ENCODE peak calls at places on chromosomes 11 and 22, in six cellular contexts. M is upper lobe of right lung, H is HL-60, Y is cardiac fibroblast, A is OCI-LY7, W is thoracic aorta. F is an unnamed sample.

GRCh38 chr11:129593098-129593497 is 217.4 kb downstream of the BARX2 start:
- DNase-seq in M (no peak), H (no peak), Y (no peak), A (no peak), W (no peak), F (no peak)

GRCh38 chr11:2885017-2885675 is 429 bp downstream of the CDKN1C start:
- DNase-seq in M (peak; percentile 85), H (peak; percentile 26), Y (peak; percentile 25), A (no peak), W (no peak), F (no peak)

GRCh38 chr22:45319319-45319675 is 9.6 kb downstream of the FAM118A start:
- DNase-seq in M (no peak), H (no peak), Y (peak; percentile 38), A (no peak), W (no peak), F (no peak)

GRCh38 chr11:57482782-57483569 is 22.6 kb downstream of the RTN4RL2 start:
- DNase-seq in M (peak; percentile 74), H (peak; percentile 54), Y (peak; percentile 35), A (peak; percentile 57), W (no peak), F (no peak)

GRCh38 chr11:70790671-70791300 is 392.5 kb downstream of the CTTN start:
- DNase-seq in M (peak; percentile 28), H (no peak), Y (no peak), A (no peak), W (no peak), F (no peak)

GRCh38 chr11:19426022-19426718 is 185.4 kb upstream of the E2F8 start:
- DNase-seq in M (no peak), H (no peak), Y (no peak), A (no peak), W (no peak), F (no peak)

GRCh38 chr22:34950480-34950879 is 115.5 kb upstream of the ISX start:
- DNase-seq in M (no peak), H (no peak), Y (no peak), A (no peak), W (no peak), F (no peak)

GRCh38 chr11:43837879-43838278 is 42.8 kb upstream of the ALKBH3 start:
- DNase-seq in M (no peak), H (no peak), Y (no peak), A (no peak), W (no peak), F (no peak)

GRCh38 chr11:73465019-73465675 is 88.9 kb downstream of the RELT start:
- DNase-seq in M (no peak), H (no peak), Y (no peak), A (no peak), W (no peak), F (no peak)

GRCh38 chr11:94007906-94008305 is 13.2 kb upstream of the HEPHL1 start:
- DNase-seq in M (no peak), H (no peak), Y (no peak), A (no peak), W (no peak), F (no peak)

DNA sequence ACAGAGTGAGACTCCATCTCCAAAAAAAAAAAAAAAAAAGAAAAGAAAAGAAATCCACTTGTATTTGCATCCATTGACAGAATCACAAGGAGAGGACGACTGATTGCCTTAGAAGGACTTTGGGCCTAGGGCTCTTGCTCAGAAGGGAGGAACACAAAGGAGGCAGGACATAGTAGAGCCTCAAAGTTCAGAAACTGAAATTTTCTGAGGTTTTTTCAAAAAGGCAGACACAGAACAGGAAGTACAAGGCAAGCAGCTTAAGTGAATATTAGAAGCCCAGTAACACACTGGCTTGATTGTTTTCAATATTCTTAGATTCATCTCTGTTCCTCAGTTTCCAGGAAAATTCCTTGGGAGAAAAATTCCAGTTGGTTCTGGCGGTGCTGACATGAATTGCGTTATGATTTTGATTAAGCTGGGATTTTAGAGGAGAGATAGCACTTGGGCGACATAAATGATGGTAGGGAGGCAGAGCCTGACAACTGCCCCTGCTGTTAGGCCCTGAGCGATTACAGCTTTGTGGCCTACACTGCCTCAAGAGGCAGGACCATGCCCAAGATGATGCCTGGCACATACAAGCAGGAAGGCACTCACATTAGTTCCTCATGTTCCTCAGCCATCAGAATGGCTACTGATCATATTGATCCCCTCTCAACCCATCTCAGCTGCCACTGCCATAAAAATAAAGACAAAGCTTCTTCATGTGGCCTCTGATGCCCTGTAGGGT is 15.3 kb downstream of the CLPB start:
- DNase-seq in M (no peak), H (no peak), Y (no peak), A (no peak), W (no peak), F (no peak)
- TF ChIP-seq CTCF in M (no peak), H (no peak), Y (no peak), A (no peak), W (no peak), F (no peak)

GRCh38 chr11:117704416-117705150 is 92.4 kb downstream of the DSCAML1 start:
- DNase-seq in M (peak; percentile 41), H (no peak), Y (no peak), A (no peak), W (no peak), F (no peak)

GRCh38 chr11:117705866-117706265 is 91.2 kb downstream of the DSCAML1 start:
- DNase-seq in M (peak; percentile 10), H (no peak), Y (no peak), A (no peak), W (no peak), F (no peak)

GRCh38 chr11:117700551-117700950 is 96.5 kb downstream of the DSCAML1 start:
- DNase-seq in M (no peak), H (no peak), Y (no peak), A (no peak), W (no peak), F (no peak)

GRCh38 chr11:117701781-117702180 is 95.2 kb downstream of the DSCAML1 start:
- DNase-seq in M (no peak), H (no peak), Y (no peak), A (no peak), W (no peak), F (no peak)

GRCh38 chr11:117703209-117703608 is 93.8 kb downstream of the DSCAML1 start:
- DNase-seq in M (no peak), H (no peak), Y (no peak), A (no peak), W (no peak), F (no peak)
- TF ChIP-seq CTCF in M (no peak), H (no peak), Y (no peak), A (no peak), W (no peak), F (no peak)

GRCh38 chr11:613369-613968 is 2.3 kb downstream of the IRF7 start:
- DNase-seq in M (peak; percentile 88), H (peak; percentile 34), Y (peak; percentile 34), A (peak; percentile 64), W (peak; percentile 47), F (peak; percentile 95)

GRCh38 chr11:614091-614582 is 1.6 kb downstream of the IRF7 start:
- DNase-seq in M (peak; percentile 67), H (no peak), Y (no peak), A (no peak), W (no peak), F (no peak)

GRCh38 chr11:612961-613300 is 2.8 kb downstream of the IRF7 start:
- DNase-seq in M (peak; percentile 63), H (no peak), Y (no peak), A (no peak), W (no peak), F (no peak)

GRCh38 chr11:611001-611996 is 4.5 kb downstream of the IRF7 start:
- DNase-seq in M (peak; percentile 68), H (no peak), Y (no peak), A (no peak), W (no peak), F (no peak)

DNA sequence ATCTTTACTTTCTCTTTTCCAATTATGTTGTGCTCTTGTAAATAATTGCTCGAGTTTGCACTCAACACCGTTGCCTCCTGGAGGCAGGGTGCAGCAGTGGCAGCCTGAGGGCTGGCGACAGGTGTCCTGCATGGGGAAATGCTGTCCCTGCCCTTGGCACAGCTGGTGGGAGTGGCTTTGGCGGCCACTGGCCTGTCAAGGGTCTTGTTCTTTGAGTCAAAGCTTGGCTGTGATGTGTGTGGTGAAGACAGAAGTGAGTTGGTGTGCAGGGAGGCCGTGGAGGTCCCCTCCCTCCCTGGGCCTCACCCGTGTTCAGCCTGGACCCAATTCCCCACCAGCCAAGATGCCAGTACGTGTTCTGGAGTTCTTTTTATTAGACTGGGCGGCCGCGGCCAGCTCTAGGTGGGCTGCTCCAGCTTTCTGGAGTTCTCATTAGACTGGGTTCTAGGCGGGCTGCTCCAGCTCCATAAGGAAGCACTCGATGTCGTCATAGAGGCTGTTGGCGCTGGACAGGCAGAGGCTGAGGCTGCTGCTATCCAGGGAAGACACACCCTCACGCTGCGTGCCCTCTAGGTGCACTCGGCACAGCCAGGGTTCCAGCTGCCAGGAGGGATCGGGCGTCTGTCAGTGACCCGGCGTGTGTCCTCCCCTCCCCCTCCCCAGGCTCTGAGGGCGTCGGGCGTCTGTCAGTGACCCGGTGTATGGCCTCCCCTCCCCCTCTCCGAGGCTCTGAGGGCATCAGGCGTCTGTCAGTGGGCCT is 3.4 kb downstream of the IRF7 start:
- DNase-seq in M (peak; percentile 68), H (peak; percentile 37), Y (peak; percentile 27), A (peak; percentile 24), W (no peak), F (peak; percentile 93)
- TF ChIP-seq CTCF in M (no peak), H (peak; percentile 53), Y (peak; percentile 39), A (peak; percentile 41), W (no peak), F (peak; percentile 49)

GRCh38 chr22:31870890-31871289 is 73.4 kb upstream of the YWHAH start:
- DNase-seq in M (no peak), H (no peak), Y (peak; percentile 90), A (no peak), W (no peak), F (no peak)
- TF ChIP-seq CTCF in M (no peak), H (no peak), Y (peak; percentile 30), A (no peak), W (no peak), F (no peak)

DNA sequence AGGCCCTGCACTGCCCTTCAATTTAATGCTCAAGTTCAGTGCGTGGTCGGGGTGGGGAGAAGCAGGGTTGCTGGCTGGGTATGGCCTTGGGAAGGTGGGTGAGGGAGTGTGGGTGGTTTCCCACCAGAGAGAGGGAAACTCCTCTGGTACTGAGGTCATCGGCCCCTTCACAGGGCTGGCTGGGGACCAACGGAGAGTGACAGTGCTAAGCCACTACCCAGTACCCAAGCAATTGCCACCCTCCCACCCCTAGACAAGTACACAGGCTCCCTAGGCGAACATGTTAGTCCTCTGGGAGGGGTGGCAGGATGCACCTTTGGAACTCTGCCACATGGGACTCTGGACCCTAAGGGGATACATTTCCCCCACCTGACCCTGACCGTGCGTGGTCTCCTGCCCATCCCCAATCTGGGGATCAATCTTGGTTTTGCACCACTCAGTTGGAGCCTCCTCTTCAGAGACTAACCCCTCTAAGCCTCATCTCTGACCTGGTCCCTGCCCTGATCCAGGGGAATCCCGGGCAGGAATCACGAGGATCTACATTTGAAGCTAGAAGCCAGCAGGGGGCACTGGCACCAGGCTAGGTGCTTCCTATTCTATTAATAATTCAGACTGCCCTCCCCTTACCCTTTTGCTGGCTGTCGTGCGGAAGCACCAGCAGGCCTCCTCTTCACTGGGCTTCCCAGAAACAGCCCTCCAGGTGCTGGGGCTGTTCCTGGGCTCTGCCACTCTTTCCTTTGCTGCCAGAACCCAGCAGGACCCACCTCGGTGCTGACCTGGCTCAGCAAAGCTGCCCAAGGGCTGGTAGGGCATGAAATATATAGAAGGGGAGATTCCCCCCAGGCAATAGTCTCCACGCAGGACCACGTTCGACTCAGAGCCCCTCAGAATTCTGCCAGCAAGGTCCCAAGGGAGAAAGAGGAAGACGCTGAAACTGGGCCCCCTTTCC is 377.7 kb downstream of the TENM4 start:
- DNase-seq in M (no peak), H (no peak), Y (peak; percentile 37), A (no peak), W (no peak), F (no peak)
- TF ChIP-seq CTCF in M (peak; percentile 30), H (no peak), Y (peak; percentile 42), A (peak; percentile 48), W (peak; percentile 35), F (peak; percentile 83)